ENCODE peak calls at places on chromosome 16, in five cellular contexts. One of them, this sample, is unnamed.

GRCh38 chr16:3824121-3824795 is 56.3 kb downstream of the CREBBP start:
- DNase-seq in heart right ventricle: no peak
- DNase-seq in osteocyte: no peak
- DNase-seq in tibial nerve: no peak
- DNase-seq in cardiac fibroblast: no peak
- DNase-seq in this sample: no peak

GRCh38 chr16:2084688-2085625 is 37.2 kb downstream of the TSC2 start:
- DNase-seq in heart right ventricle: no peak
- DNase-seq in osteocyte: no peak
- DNase-seq in tibial nerve: no peak
- DNase-seq in cardiac fibroblast: no peak
- DNase-seq in this sample: no peak

GRCh38 chr16:70407811-70408274 is 31.1 kb downstream of the ST3GAL2 start:
- DNase-seq in osteocyte: no peak
- DNase-seq in heart right ventricle: no peak
- DNase-seq in cardiac fibroblast: no peak
- DNase-seq in tibial nerve: no peak
- DNase-seq in this sample: no peak

GRCh38 chr16:66389256-66390175 is 23.0 kb downstream of the CDH5 start:
- DNase-seq in heart right ventricle: no peak
- DNase-seq in tibial nerve: no peak
- DNase-seq in cardiac fibroblast: no peak
- DNase-seq in osteocyte: peak
- DNase-seq in this sample: no peak

GRCh38 chr16:87562201-87562600 is 40.1 kb upstream of the JPH3 start:
- DNase-seq in cardiac fibroblast: no peak
- DNase-seq in tibial nerve: no peak
- DNase-seq in heart right ventricle: no peak
- DNase-seq in osteocyte: no peak
- DNase-seq in this sample: no peak

GRCh38 chr16:13913374-13914292 is 6.3 kb upstream of the ERCC4 start:
- DNase-seq in heart right ventricle: no peak
- DNase-seq in cardiac fibroblast: no peak
- DNase-seq in tibial nerve: no peak
- DNase-seq in osteocyte: no peak
- DNase-seq in this sample: no peak

GRCh38 chr16:65745-66144 is 6.7 kb downstream of the RHBDF1 start:
- DNase-seq in heart right ventricle: peak
- DNase-seq in osteocyte: peak
- DNase-seq in cardiac fibroblast: peak
- DNase-seq in tibial nerve: peak
- DNase-seq in this sample: peak

GRCh38 chr16:74847202-74847601 is 72.6 kb upstream of the FA2H start:
- DNase-seq in cardiac fibroblast: no peak
- DNase-seq in osteocyte: no peak
- DNase-seq in tibial nerve: no peak
- DNase-seq in heart right ventricle: no peak
- DNase-seq in this sample: no peak

GRCh38 chr16:48498761-48499600 is 111.0 kb downstream of the N4BP1 start:
- DNase-seq in cardiac fibroblast: peak
- DNase-seq in osteocyte: no peak
- DNase-seq in heart right ventricle: no peak
- DNase-seq in tibial nerve: peak
- DNase-seq in this sample: peak

GRCh38 chr16:13351222-13351621 is 449.8 kb downstream of the SHISA9 start:
- DNase-seq in tibial nerve: no peak
- DNase-seq in heart right ventricle: no peak
- DNase-seq in osteocyte: no peak
- DNase-seq in cardiac fibroblast: no peak
- DNase-seq in this sample: no peak

GRCh38 chr16:67199011-67199807 is at the start of gene ELMO3:
- DNase-seq in tibial nerve: no peak
- DNase-seq in cardiac fibroblast: no peak
- DNase-seq in osteocyte: no peak
- DNase-seq in heart right ventricle: no peak
- DNase-seq in this sample: peak

GRCh38 chr16:85279874-85280545 is 167.7 kb upstream of the CIBAR2 start:
- DNase-seq in heart right ventricle: peak
- DNase-seq in osteocyte: no peak
- DNase-seq in cardiac fibroblast: peak
- DNase-seq in tibial nerve: peak
- DNase-seq in this sample: no peak

GRCh38 chr16:66961065-66961744 is at the start of gene CES3:
- DNase-seq in cardiac fibroblast: peak
- DNase-seq in osteocyte: no peak
- DNase-seq in heart right ventricle: no peak
- DNase-seq in tibial nerve: peak
- DNase-seq in this sample: peak

GRCh38 chr16:18801197-18801972 is at the start of gene ARL6IP1:
- DNase-seq in heart right ventricle: peak
- DNase-seq in cardiac fibroblast: peak
- DNase-seq in osteocyte: peak
- DNase-seq in tibial nerve: peak
- DNase-seq in this sample: peak

GRCh38 chr16:75002474-75002873 is 3.6 kb downstream of the ZNRF1 start:
- DNase-seq in heart right ventricle: no peak
- DNase-seq in tibial nerve: no peak
- DNase-seq in osteocyte: no peak
- DNase-seq in cardiac fibroblast: no peak
- DNase-seq in this sample: no peak

GRCh38 chr16:73420244-73421040 is 372.5 kb upstream of the ZFHX3 start:
- DNase-seq in heart right ventricle: no peak
- DNase-seq in tibial nerve: no peak
- DNase-seq in osteocyte: no peak
- DNase-seq in cardiac fibroblast: no peak
- DNase-seq in this sample: no peak

GRCh38 chr16:84339316-84339715 is 29.0 kb upstream of the ATP2C2 start:
- DNase-seq in cardiac fibroblast: no peak
- DNase-seq in heart right ventricle: no peak
- DNase-seq in tibial nerve: no peak
- DNase-seq in osteocyte: no peak
- DNase-seq in this sample: no peak

GRCh38 chr16:77434365-77435239 is at the start of gene ADAMTS18:
- DNase-seq in tibial nerve: no peak
- DNase-seq in osteocyte: no peak
- DNase-seq in cardiac fibroblast: no peak
- DNase-seq in heart right ventricle: no peak
- DNase-seq in this sample: no peak

GRCh38 chr16:85171809-85172464 is 59.7 kb upstream of the CIBAR2 start:
- DNase-seq in tibial nerve: no peak
- DNase-seq in osteocyte: no peak
- DNase-seq in cardiac fibroblast: peak
- DNase-seq in heart right ventricle: no peak
- DNase-seq in this sample: no peak

GRCh38 chr16:89307421-89307805 is 89.9 kb downstream of the ZNF778 start:
- DNase-seq in osteocyte: no peak
- DNase-seq in tibial nerve: no peak
- DNase-seq in cardiac fibroblast: no peak
- DNase-seq in heart right ventricle: no peak
- DNase-seq in this sample: no peak

GRCh38 chr16:89304941-89305705 is 87.6 kb downstream of the ZNF778 start:
- DNase-seq in cardiac fibroblast: no peak
- DNase-seq in tibial nerve: no peak
- DNase-seq in osteocyte: no peak
- DNase-seq in heart right ventricle: no peak
- DNase-seq in this sample: no peak

GRCh38 chr16:89312194-89312593 is 94.7 kb downstream of the ZNF778 start:
- DNase-seq in heart right ventricle: no peak
- DNase-seq in cardiac fibroblast: no peak
- DNase-seq in tibial nerve: no peak
- DNase-seq in osteocyte: no peak
- DNase-seq in this sample: no peak

GRCh38 chr16:89309438-89310122 is 92.1 kb downstream of the ZNF778 start:
- DNase-seq in cardiac fibroblast: no peak
- DNase-seq in osteocyte: no peak
- DNase-seq in tibial nerve: no peak
- DNase-seq in heart right ventricle: no peak
- DNase-seq in this sample: no peak

GRCh38 chr16:89308391-89309333 is 91.2 kb downstream of the ZNF778 start:
- DNase-seq in osteocyte: no peak
- DNase-seq in cardiac fibroblast: no peak
- DNase-seq in tibial nerve: no peak
- DNase-seq in heart right ventricle: no peak
- DNase-seq in this sample: peak
- TF ChIP-seq CTCF in osteocyte: peak
- TF ChIP-seq CTCF in cardiac fibroblast: peak
- TF ChIP-seq CTCF in tibial nerve: peak
- TF ChIP-seq CTCF in heart right ventricle: peak
- TF ChIP-seq CTCF in this sample: peak

DNA sequence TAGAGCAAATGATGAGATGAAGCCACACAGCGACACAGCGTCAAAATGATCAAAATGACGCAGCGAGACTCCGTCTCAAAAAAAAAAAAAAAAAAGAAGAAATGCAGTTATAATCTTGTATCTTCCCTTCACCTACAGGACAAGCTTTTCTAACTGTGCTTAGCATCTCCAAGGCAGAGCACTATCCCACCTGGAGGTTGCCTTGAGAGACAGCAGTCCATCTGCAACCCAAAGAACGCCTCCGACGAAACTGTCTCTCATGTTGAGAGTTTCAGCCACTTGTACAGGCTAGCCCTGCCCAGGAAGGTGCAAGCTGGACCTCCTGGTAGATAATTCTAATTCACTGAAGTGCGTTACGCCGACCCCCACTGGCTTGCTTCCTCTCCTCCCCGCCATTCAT is 46.7 kb upstream of the GCSH start:
- DNase-seq in tibial nerve: no peak
- DNase-seq in cardiac fibroblast: no peak
- DNase-seq in osteocyte: no peak
- DNase-seq in heart right ventricle: no peak
- DNase-seq in this sample: no peak
- TF ChIP-seq CTCF in tibial nerve: no peak
- TF ChIP-seq CTCF in cardiac fibroblast: no peak
- TF ChIP-seq CTCF in osteocyte: no peak
- TF ChIP-seq CTCF in heart right ventricle: no peak
- TF ChIP-seq CTCF in this sample: no peak

DNA sequence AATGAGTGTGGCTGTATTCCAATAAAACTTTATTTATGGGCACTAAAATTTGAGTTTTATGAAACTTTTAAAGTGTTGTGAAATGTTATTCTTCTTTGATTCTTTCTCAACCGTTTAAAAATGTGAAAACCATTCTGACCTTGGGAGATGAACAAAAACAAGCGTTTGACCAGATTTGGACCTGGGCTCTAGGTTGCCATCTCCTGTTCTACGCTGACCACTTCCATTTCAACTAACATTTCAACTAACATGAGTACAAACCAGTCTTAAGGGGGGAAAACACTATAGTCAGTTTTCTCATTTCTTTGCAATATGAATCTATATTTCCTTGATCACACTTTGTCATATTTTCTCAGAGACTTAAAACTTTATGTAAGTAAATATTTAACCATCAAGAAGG is 118.4 kb upstream of the IRX5 start:
- DNase-seq in cardiac fibroblast: peak
- DNase-seq in heart right ventricle: no peak
- DNase-seq in tibial nerve: no peak
- DNase-seq in osteocyte: no peak
- DNase-seq in this sample: no peak
- TF ChIP-seq CTCF in cardiac fibroblast: peak
- TF ChIP-seq CTCF in heart right ventricle: peak
- TF ChIP-seq CTCF in tibial nerve: no peak
- TF ChIP-seq CTCF in osteocyte: peak
- TF ChIP-seq CTCF in this sample: no peak

GRCh38 chr16:26301516-26301915 is 609.8 kb downstream of the HS3ST4 start:
- DNase-seq in tibial nerve: no peak
- DNase-seq in cardiac fibroblast: no peak
- DNase-seq in osteocyte: no peak
- DNase-seq in heart right ventricle: no peak
- DNase-seq in this sample: no peak
- TF ChIP-seq CTCF in tibial nerve: no peak
- TF ChIP-seq CTCF in cardiac fibroblast: no peak
- TF ChIP-seq CTCF in osteocyte: no peak
- TF ChIP-seq CTCF in heart right ventricle: no peak
- TF ChIP-seq CTCF in this sample: no peak

DNA sequence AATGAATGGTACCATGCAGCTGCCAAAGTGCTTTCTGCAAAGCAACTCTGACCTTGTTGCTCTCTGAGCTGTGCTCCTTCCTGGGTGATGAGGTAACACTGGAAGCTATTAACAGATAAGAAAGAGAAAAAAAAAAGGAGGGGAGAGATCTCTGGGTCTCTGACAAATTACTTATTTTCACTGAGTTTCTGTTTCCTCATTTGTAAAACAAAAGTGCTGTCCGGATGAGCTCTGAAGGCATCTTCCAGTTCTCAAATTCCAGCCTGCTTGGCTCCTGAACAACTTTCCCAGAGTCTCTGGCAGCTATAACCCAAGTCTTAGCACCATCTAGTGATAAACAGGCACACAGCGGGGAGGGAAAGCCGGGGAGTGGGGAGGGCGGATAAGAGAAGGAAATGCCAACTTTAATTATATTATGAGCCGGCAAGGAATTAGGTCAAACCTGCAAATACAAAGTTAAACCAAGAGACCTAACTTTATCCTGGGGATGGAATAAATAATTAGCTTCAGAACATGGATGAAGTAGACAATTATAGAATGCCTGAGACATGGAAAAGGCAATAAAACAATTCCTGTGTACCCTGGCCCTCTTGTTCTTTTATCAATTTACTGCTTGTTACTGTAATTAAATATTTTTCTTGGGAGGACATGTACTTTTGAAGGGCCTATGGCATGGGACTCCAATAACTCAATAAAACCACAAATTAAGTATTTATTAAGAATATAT is 61.3 kb upstream of the KIFC3 start:
- DNase-seq in osteocyte: peak
- DNase-seq in tibial nerve: peak
- DNase-seq in heart right ventricle: peak
- DNase-seq in cardiac fibroblast: peak
- DNase-seq in this sample: peak
- TF ChIP-seq CTCF in osteocyte: peak
- TF ChIP-seq CTCF in tibial nerve: peak
- TF ChIP-seq CTCF in heart right ventricle: peak
- TF ChIP-seq CTCF in cardiac fibroblast: peak
- TF ChIP-seq CTCF in this sample: peak

GRCh38 chr16:35431829-35432663 is 1972.6 kb downstream of the TP53TG3F start:
- DNase-seq in tibial nerve: no peak
- DNase-seq in osteocyte: no peak
- DNase-seq in cardiac fibroblast: no peak
- DNase-seq in heart right ventricle: no peak
- DNase-seq in this sample: peak
- TF ChIP-seq CTCF in tibial nerve: no peak
- TF ChIP-seq CTCF in osteocyte: no peak
- TF ChIP-seq CTCF in cardiac fibroblast: peak
- TF ChIP-seq CTCF in heart right ventricle: peak
- TF ChIP-seq CTCF in this sample: peak